ENCODE peak calls at places on chromosome 10, in four cellular contexts. M, D, T and G are unnamed samples.

GRCh38 chr10:101389986-101390531 is 36.1 kb downstream of the BTRC start:
- DNase-seq in M (no peak), D (no peak), T (no peak), G (no peak)

GRCh38 chr10:55091691-55092328 is 290.8 kb upstream of the PCDH15 start:
- DNase-seq in M (no peak), D (no peak), T (no peak), G (no peak)

GRCh38 chr10:129744134-129744895 is 219.8 kb downstream of the EBF3 start:
- DNase-seq in M (no peak), D (peak), T (no peak), G (peak)

GRCh38 chr10:30531751-30532530 is 97.6 kb downstream of the LYZL2 start:
- DNase-seq in M (no peak), D (peak), T (no peak), G (no peak)

GRCh38 chr10:132460071-132460470 is 63.1 kb downstream of the PWWP2B start:
- DNase-seq in M (no peak), D (no peak), T (no peak), G (no peak)

GRCh38 chr10:74955796-74956195 is 129.4 kb downstream of the KAT6B start:
- DNase-seq in M (no peak), D (no peak), T (no peak), G (no peak)

GRCh38 chr10:29658984-29659769 is 24.4 kb upstream of the SVIL start:
- DNase-seq in M (no peak), D (peak), T (peak), G (no peak)

GRCh38 chr10:43605850-43606322 is 352 bp upstream of the ZNF485 start:
- DNase-seq in M (no peak), D (no peak), T (no peak), G (no peak)

GRCh38 chr10:70378122-70378521 is 4.3 kb downstream of the LRRC20 start:
- DNase-seq in M (peak), D (peak), T (peak), G (no peak)

GRCh38 chr10:43039629-43040481 is 37.0 kb upstream of the RET start:
- DNase-seq in M (no peak), D (peak), T (no peak), G (no peak)

GRCh38 chr10:51630618-51631005 is 68.8 kb downstream of the CSTF2T start:
- DNase-seq in M (no peak), D (no peak), T (no peak), G (no peak)

GRCh38 chr10:88261152-88261551 is 322.0 kb downstream of the RNLS start:
- DNase-seq in M (no peak), D (no peak), T (no peak), G (no peak)

GRCh38 chr10:24853661-24854060 is 98.7 kb downstream of the PRTFDC1 start:
- DNase-seq in M (no peak), D (no peak), T (no peak), G (no peak)

GRCh38 chr10:63703740-63704345 is 182.6 kb downstream of the REEP3 start:
- DNase-seq in M (no peak), D (no peak), T (no peak), G (no peak)

GRCh38 chr10:101452593-101452992 is 98.6 kb downstream of the BTRC start:
- DNase-seq in M (no peak), D (no peak), T (no peak), G (no peak)

GRCh38 chr10:88428442-88428841 is 154.7 kb downstream of the RNLS start:
- DNase-seq in M (no peak), D (no peak), T (no peak), G (no peak)

GRCh38 chr10:86003201-86003621 is 363.4 kb downstream of the GRID1 start:
- DNase-seq in M (peak), D (no peak), T (no peak), G (peak)

GRCh38 chr10:12670004-12670403 is 320.7 kb downstream of the CAMK1D start:
- DNase-seq in M (no peak), D (no peak), T (no peak), G (no peak)

GRCh38 chr10:52316005-52316404 is 1.9 kb downstream of the DKK1 start:
- DNase-seq in M (no peak), D (no peak), T (no peak), G (no peak)

GRCh38 chr10:12322583-12323131 is 26.7 kb upstream of the CAMK1D start:
- DNase-seq in M (no peak), D (no peak), T (no peak), G (no peak)

GRCh38 chr10:81116201-81116600 is 578.5 kb downstream of the SH2D4B start:
- DNase-seq in M (no peak), D (no peak), T (no peak), G (no peak)

GRCh38 chr10:11822031-11822756 is 962 bp upstream of the PROSER2 start:
- DNase-seq in M (no peak), D (no peak), T (no peak), G (no peak)

GRCh38 chr10:24744966-24745365 is 21.3 kb upstream of the ARHGAP21 start:
- DNase-seq in M (no peak), D (no peak), T (no peak), G (no peak)

GRCh38 chr10:132774905-132775863 is 10.8 kb downstream of the NKX6-2 start:
- DNase-seq in M (no peak), D (no peak), T (no peak), G (no peak)

GRCh38 chr10:33008499-33009243 is 50.6 kb upstream of the ITGB1 start:
- DNase-seq in M (peak), D (peak), T (peak), G (no peak)

GRCh38 chr10:43728425-43728824 is 79.7 kb upstream of the ZNF32 start:
- DNase-seq in M (no peak), D (no peak), T (no peak), G (no peak)

GRCh38 chr10:36171546-36171945 is 529.5 kb upstream of the FZD8 start:
- DNase-seq in M (no peak), D (no peak), T (no peak), G (no peak)

GRCh38 chr10:67669978-67670377 is 26.0 kb downstream of the CTNNA3 start:
- DNase-seq in M (no peak), D (no peak), T (no peak), G (no peak)

GRCh38 chr10:58834093-58834674 is 321.5 kb downstream of the BICC1 start:
- DNase-seq in M (no peak), D (no peak), T (no peak), G (no peak)

GRCh38 chr10:112875474-112876267 is 74.4 kb upstream of the TCF7L2 start:
- DNase-seq in M (no peak), D (no peak), T (peak), G (no peak)

GRCh38 chr10:96560970-96561887 is 25.6 kb downstream of the TM9SF3 start:
- DNase-seq in M (no peak), D (no peak), T (no peak), G (no peak)

GRCh38 chr10:9209105-9209798 is 1154.8 kb downstream of the GATA3 start:
- DNase-seq in M (no peak), D (peak), T (peak), G (no peak)

GRCh38 chr10:34049887-34050286 is 715.4 kb upstream of the NRP1 start:
- DNase-seq in M (no peak), D (no peak), T (peak), G (peak)

GRCh38 chr10:61992683-61993629 is 91.5 kb downstream of the ARID5B start:
- DNase-seq in M (peak), D (peak), T (peak), G (peak)
- H3K4me3 ChIP-seq in M (peak), D (peak), T (peak), G (peak)

GRCh38 chr10:131166486-131166885 is 145.0 kb downstream of the TCERG1L start:
- DNase-seq in M (no peak), D (peak), T (no peak), G (peak)

GRCh38 chr10:131165092-131165491 is 146.4 kb downstream of the TCERG1L start:
- DNase-seq in M (no peak), D (peak), T (no peak), G (no peak)

GRCh38 chr10:131168238-131168875 is 143.2 kb downstream of the TCERG1L start:
- DNase-seq in M (no peak), D (peak), T (no peak), G (peak)

GRCh38 chr10:131169146-131169545 is 142.4 kb downstream of the TCERG1L start:
- DNase-seq in M (no peak), D (peak), T (no peak), G (no peak)

GRCh38 chr10:131167036-131167860 is 144.3 kb downstream of the TCERG1L start:
- DNase-seq in M (no peak), D (peak), T (no peak), G (peak)
- TF ChIP-seq CTCF in M (no peak), D (no peak), T (no peak), G (no peak)

GRCh38 chr10:8071666-8072065 is 17.2 kb downstream of the GATA3 start:
- DNase-seq in M (no peak), D (no peak), T (no peak), G (no peak)
- H3K27ac ChIP-seq in M (no peak), D (no peak), T (no peak), G (no peak)

GRCh38 chr10:78038791-78039547 is 5.3 kb downstream of the RPS24 start:
- DNase-seq in M (no peak), D (no peak), T (no peak), G (no peak)
- H3K4me3 ChIP-seq in M (no peak), D (no peak), T (no peak), G (no peak)